ENCODE peak calls at places on chromosomes 7 and 10, in four cellular contexts. One of them, this sample, is unnamed.

GRCh38 chr10:132138133-132138532 is 48.6 kb upstream of the DPYSL4 start:
- DNase-seq in HepG2: no peak
- DNase-seq in GM12878: no peak
- DNase-seq in K562: no peak
- DNase-seq in this sample: no peak

GRCh38 chr10:1467450-1467849 is 269.9 kb downstream of the ADARB2 start:
- DNase-seq in HepG2: no peak
- DNase-seq in K562: no peak
- DNase-seq in GM12878: no peak
- DNase-seq in this sample: no peak

GRCh38 chr7:15832996-15833395 is 146.5 kb upstream of the MEOX2 start:
- DNase-seq in GM12878: no peak
- DNase-seq in HepG2: no peak
- DNase-seq in K562: no peak
- DNase-seq in this sample: no peak

GRCh38 chr10:17758896-17759295 is 6.9 kb downstream of the TMEM236 start:
- DNase-seq in K562: no peak
- DNase-seq in GM12878: no peak
- DNase-seq in HepG2: no peak
- DNase-seq in this sample: no peak

GRCh38 chr7:26153246-26153822 is 1.3 kb downstream of the NFE2L3 start:
- DNase-seq in GM12878: no peak
- DNase-seq in HepG2: no peak
- DNase-seq in K562: no peak
- DNase-seq in this sample: peak; percentile 69

GRCh38 chr7:47477191-47478016 is 104.5 kb downstream of the TNS3 start:
- DNase-seq in GM12878: no peak
- DNase-seq in K562: no peak
- DNase-seq in HepG2: no peak
- DNase-seq in this sample: no peak

GRCh38 chr10:52778511-52779392 is 6.2 kb upstream of the MBL2 start:
- DNase-seq in HepG2: peak; percentile 41
- DNase-seq in K562: no peak
- DNase-seq in GM12878: no peak
- DNase-seq in this sample: peak; percentile 93

GRCh38 chr7:23672033-23672432 is 8.0 kb upstream of the FAM221A start:
- DNase-seq in GM12878: no peak
- DNase-seq in K562: no peak
- DNase-seq in HepG2: no peak
- DNase-seq in this sample: no peak

GRCh38 chr10:57992321-57993077 is 275.2 kb downstream of the IPMK start:
- DNase-seq in K562: no peak
- DNase-seq in GM12878: no peak
- DNase-seq in HepG2: no peak
- DNase-seq in this sample: peak; percentile 37

GRCh38 chr10:47260505-47261111 is 39.4 kb upstream of the GDF10 start:
- DNase-seq in K562: peak; percentile 40
- DNase-seq in HepG2: no peak
- DNase-seq in GM12878: no peak
- DNase-seq in this sample: no peak

GRCh38 chr7:19648791-19649190 is 60.0 kb downstream of the POLR1F start:
- DNase-seq in HepG2: no peak
- DNase-seq in GM12878: no peak
- DNase-seq in K562: no peak
- DNase-seq in this sample: no peak

GRCh38 chr7:105022458-105022857 is 8.5 kb downstream of the KMT2E start:
- DNase-seq in HepG2: no peak
- DNase-seq in K562: no peak
- DNase-seq in GM12878: no peak
- DNase-seq in this sample: no peak
- H3K79me2 ChIP-seq in HepG2: peaks cover 99% of the 10 kb centered on the region
- H3K79me2 ChIP-seq in K562: peaks cover 99% of the 10 kb centered on the region
- H3K79me2 ChIP-seq in GM12878: peaks cover 100% of the 10 kb centered on the region
- H3K79me2 ChIP-seq in this sample: peaks cover 100% of the 10 kb centered on the region

GRCh38 chr10:88041243-88042161 is 178.1 kb downstream of the PTEN start:
- DNase-seq in GM12878: no peak
- DNase-seq in HepG2: no peak
- DNase-seq in K562: no peak
- DNase-seq in this sample: no peak

GRCh38 chr10:88042162-88043100 is 179.0 kb downstream of the PTEN start:
- DNase-seq in HepG2: no peak
- DNase-seq in GM12878: no peak
- DNase-seq in K562: peak; percentile 9
- DNase-seq in this sample: peak; percentile 32

GRCh38 chr10:88037623-88038022 is 174.2 kb downstream of the PTEN start:
- DNase-seq in HepG2: no peak
- DNase-seq in K562: no peak
- DNase-seq in GM12878: no peak
- DNase-seq in this sample: no peak

GRCh38 chr10:88038268-88038667 is 174.8 kb downstream of the PTEN start:
- DNase-seq in GM12878: no peak
- DNase-seq in K562: no peak
- DNase-seq in HepG2: no peak
- DNase-seq in this sample: no peak

GRCh38 chr10:88039496-88040200 is 176.2 kb downstream of the PTEN start:
- DNase-seq in HepG2: no peak
- DNase-seq in GM12878: no peak
- DNase-seq in K562: no peak
- DNase-seq in this sample: no peak
- TF ChIP-seq JUNB in HepG2: no peak
- TF ChIP-seq JUNB in GM12878: no peak
- TF ChIP-seq JUNB in K562: no peak
- TF ChIP-seq JUNB in this sample: no peak

GRCh38 chr10:7788640-7789335 is 811 bp downstream of the ATP5F1C start:
- DNase-seq in HepG2: peak; percentile 28
- DNase-seq in GM12878: no peak
- DNase-seq in K562: peak; percentile 35
- DNase-seq in this sample: peak; percentile 8
- H4K20me1 ChIP-seq in HepG2: peaks cover 49% of the 10 kb centered on the region
- H4K20me1 ChIP-seq in GM12878: no peaks in the 10 kb centered on the region
- H4K20me1 ChIP-seq in K562: peaks cover 19% of the 10 kb centered on the region
- H4K20me1 ChIP-seq in this sample: peaks cover 46% of the 10 kb centered on the region

DNA sequence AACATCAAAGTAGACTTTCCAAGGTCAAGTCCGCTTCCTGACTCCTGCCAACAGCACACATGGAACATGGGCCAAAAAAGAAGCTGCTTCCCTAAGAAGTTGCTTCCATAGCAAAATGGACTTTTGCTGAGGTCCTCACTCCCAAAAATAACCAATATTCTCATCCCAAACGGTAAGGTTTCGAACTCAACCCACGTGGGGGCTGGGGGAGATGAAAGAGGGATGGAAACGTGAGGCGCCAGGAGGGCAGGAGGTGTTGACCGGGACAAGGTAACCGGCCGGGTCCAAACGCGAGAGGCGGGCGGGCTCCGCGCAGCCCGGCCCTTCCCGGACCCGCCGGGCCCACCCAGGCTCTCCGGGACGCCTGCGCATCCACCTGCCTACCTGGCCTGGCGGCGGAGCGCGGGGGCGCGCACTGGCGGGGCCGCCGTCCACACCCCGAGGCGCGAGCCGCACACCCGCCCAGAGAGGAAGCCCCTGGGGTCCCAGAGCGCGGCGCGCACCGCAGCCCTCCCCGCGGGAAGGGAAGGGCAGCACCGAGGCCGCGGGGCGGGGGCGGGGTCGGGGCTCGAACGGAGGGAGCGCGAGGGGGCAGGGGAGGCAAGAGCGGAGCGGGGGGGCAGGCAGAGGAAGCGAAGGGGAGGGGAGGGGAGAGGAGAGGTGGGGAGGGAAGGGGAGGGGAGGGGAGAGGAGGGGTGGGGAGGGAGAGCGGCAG is 740 bp downstream of the LMBR1 start:
- DNase-seq in K562: peak; percentile 85
- DNase-seq in HepG2: peak; percentile 19
- DNase-seq in GM12878: no peak
- DNase-seq in this sample: peak; percentile 83
- H3K79me2 ChIP-seq in K562: peaks cover 52% of the 10 kb centered on the region
- H3K79me2 ChIP-seq in HepG2: peaks cover 39% of the 10 kb centered on the region
- H3K79me2 ChIP-seq in GM12878: peaks cover 29% of the 10 kb centered on the region
- H3K79me2 ChIP-seq in this sample: peaks cover 50% of the 10 kb centered on the region

GRCh38 chr7:52269669-52270068 is 765.8 kb upstream of the POM121L12 start:
- DNase-seq in HepG2: no peak
- DNase-seq in GM12878: no peak
- DNase-seq in K562: no peak
- DNase-seq in this sample: no peak

GRCh38 chr7:52273685-52274610 is 761.5 kb upstream of the POM121L12 start:
- DNase-seq in HepG2: no peak
- DNase-seq in GM12878: no peak
- DNase-seq in K562: peak; percentile 7
- DNase-seq in this sample: peak; percentile 72

GRCh38 chr7:52270301-52270700 is 765.1 kb upstream of the POM121L12 start:
- DNase-seq in GM12878: no peak
- DNase-seq in K562: no peak
- DNase-seq in HepG2: no peak
- DNase-seq in this sample: no peak

GRCh38 chr7:52271663-52272062 is 763.8 kb upstream of the POM121L12 start:
- DNase-seq in HepG2: no peak
- DNase-seq in GM12878: no peak
- DNase-seq in K562: no peak
- DNase-seq in this sample: no peak
- TF ChIP-seq JUNB in HepG2: no peak
- TF ChIP-seq JUNB in GM12878: no peak
- TF ChIP-seq JUNB in K562: no peak
- TF ChIP-seq JUNB in this sample: no peak

GRCh38 chr7:10977113-10977512 is 3.4 kb downstream of the PHF14 start:
- DNase-seq in HepG2: no peak
- DNase-seq in K562: no peak
- DNase-seq in GM12878: no peak
- DNase-seq in this sample: no peak

DNA sequence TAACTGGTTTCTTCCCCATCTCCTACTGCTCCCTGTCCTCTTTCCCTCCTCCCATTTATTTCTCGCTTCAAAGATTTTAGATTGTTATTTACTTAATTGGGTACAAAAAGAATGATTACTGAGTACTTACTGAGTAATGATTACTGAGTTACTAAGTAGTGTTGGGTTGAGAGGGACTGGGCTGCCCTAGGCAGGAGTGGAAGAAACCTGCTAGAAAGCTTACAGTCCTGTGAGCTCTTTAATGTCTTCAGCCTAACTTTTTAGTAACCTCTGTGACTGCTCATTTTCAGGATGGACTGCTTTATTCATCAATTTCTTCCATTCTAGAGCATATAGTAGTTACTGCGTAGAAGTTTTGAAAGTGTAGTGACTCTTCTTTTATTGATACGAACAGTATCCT is 7.6 kb downstream of the PHF14 start:
- DNase-seq in HepG2: no peak
- DNase-seq in GM12878: no peak
- DNase-seq in K562: no peak
- DNase-seq in this sample: no peak
- H4K20me1 ChIP-seq in HepG2: no peaks in the 10 kb centered on the region
- H4K20me1 ChIP-seq in GM12878: no peaks in the 10 kb centered on the region
- H4K20me1 ChIP-seq in K562: no peaks in the 10 kb centered on the region
- H4K20me1 ChIP-seq in this sample: peaks cover 4% of the 10 kb centered on the region

This sample was measured in GM23338.